ENCODE peak calls at places on chromosomes 3 and 15, in five cellular contexts. R is RWPE1, V is NCI-H187, N is anterior cingulate cortex, B is neural progenitor cell. Q is an unnamed sample.

GRCh38 chr3:196177967-196178366 is 33.2 kb downstream of the ZDHHC19 start:
- DNase-seq in R (no peak), V (no peak), N (no peak), B (no peak), Q (no peak)

GRCh38 chr3:58250093-58250707 is 12.6 kb downstream of the ABHD6 start:
- DNase-seq in R (no peak), V (no peak), N (no peak), B (no peak), Q (no peak)

GRCh38 chr3:56894912-56895431 is 93.2 kb upstream of the ARHGEF3 start:
- DNase-seq in R (no peak), V (no peak), N (no peak), B (no peak), Q (no peak)

GRCh38 chr3:194541483-194541882 is 54.7 kb upstream of the ATP13A3 start:
- DNase-seq in R (no peak), V (no peak), N (no peak), B (no peak), Q (no peak)

GRCh38 chr3:197499427-197499826 is 56.3 kb downstream of the BDH1 start:
- DNase-seq in R (peak), V (no peak), N (no peak), B (no peak), Q (no peak)

GRCh38 chr15:89496155-89497098 is at the start of gene RHCG:
- DNase-seq in R (no peak), V (no peak), N (no peak), B (peak), Q (no peak)

GRCh38 chr15:37098468-37099320 is 1.7 kb downstream of the MEIS2 start:
- DNase-seq in R (peak), V (no peak), N (no peak), B (peak), Q (no peak)

GRCh38 chr3:52086939-52087675 is 30.7 kb upstream of the DUSP7 start:
- DNase-seq in R (no peak), V (no peak), N (no peak), B (no peak), Q (no peak)

GRCh38 chr3:53821631-53822068 is 24.6 kb downstream of the CHDH start:
- DNase-seq in R (peak), V (peak), N (no peak), B (no peak), Q (no peak)

GRCh38 chr15:76993114-76993715 is 1.7 kb upstream of the PSTPIP1 start:
- DNase-seq in R (no peak), V (no peak), N (no peak), B (no peak), Q (no peak)

GRCh38 chr15:60708684-60709083 is 229.7 kb upstream of the ICE2 start:
- DNase-seq in R (no peak), V (no peak), N (no peak), B (no peak), Q (no peak)

GRCh38 chr3:16379838-16380237 is 114.8 kb downstream of the OXNAD1 start:
- DNase-seq in R (no peak), V (no peak), N (no peak), B (no peak), Q (no peak)

GRCh38 chr3:66397745-66398144 is 103.1 kb downstream of the LRIG1 start:
- DNase-seq in R (no peak), V (no peak), N (no peak), B (no peak), Q (no peak)

GRCh38 chr3:171307988-171308387 is 152.2 kb downstream of the TNIK start:
- DNase-seq in R (no peak), V (no peak), N (no peak), B (no peak), Q (no peak)

GRCh38 chr3:126474498-126475410 is 937 bp downstream of the ZXDC start:
- DNase-seq in R (no peak), V (no peak), N (no peak), B (peak), Q (no peak)

GRCh38 chr3:100640633-100641032 is 31.2 kb downstream of the ADGRG7 start:
- DNase-seq in R (no peak), V (no peak), N (no peak), B (no peak), Q (no peak)

GRCh38 chr3:133833880-133834620 is 28.4 kb downstream of the SRPRB start:
- DNase-seq in R (no peak), V (no peak), N (no peak), B (no peak), Q (no peak)

GRCh38 chr3:66196633-66197032 is 24.2 kb upstream of the SLC25A26 start:
- DNase-seq in R (no peak), V (no peak), N (no peak), B (no peak), Q (peak)

GRCh38 chr3:194447657-194448056 is 39.1 kb downstream of the ATP13A3 start:
- DNase-seq in R (no peak), V (no peak), N (no peak), B (no peak), Q (no peak)

GRCh38 chr3:25001041-25001591 is 426.9 kb upstream of the RARB start:
- DNase-seq in R (no peak), V (no peak), N (no peak), B (peak), Q (no peak)

GRCh38 chr15:69061414-69061842 is 46.9 kb downstream of the NOX5 start:
- DNase-seq in R (no peak), V (no peak), N (no peak), B (no peak), Q (no peak)

GRCh38 chr3:48240000-48240710 is 749 bp upstream of the ZNF589 start:
- DNase-seq in R (no peak), V (no peak), N (no peak), B (peak), Q (peak)

GRCh38 chr3:39189648-39190269 is 2.6 kb downstream of the XIRP1 start:
- DNase-seq in R (peak), V (no peak), N (no peak), B (peak), Q (no peak)

GRCh38 chr3:36147934-36148333 is 232.4 kb upstream of the STAC start:
- DNase-seq in R (no peak), V (no peak), N (no peak), B (no peak), Q (no peak)

GRCh38 chr15:64284037-64284436 is 71.9 kb downstream of the CSNK1G1 start:
- DNase-seq in R (no peak), V (no peak), N (no peak), B (no peak), Q (no peak)

GRCh38 chr3:122560680-122561079 is 3.4 kb downstream of the PARP9 start:
- DNase-seq in R (peak), V (peak), N (no peak), B (peak), Q (no peak)

GRCh38 chr3:49813497-49814174 is at the start of gene UBA7:
- DNase-seq in R (peak), V (no peak), N (no peak), B (no peak), Q (no peak)

GRCh38 chr3:7607083-7607482 is 746.2 kb downstream of the GRM7 start:
- DNase-seq in R (no peak), V (no peak), N (no peak), B (no peak), Q (no peak)

GRCh38 chr3:105647047-105647446 is 221.8 kb downstream of the CBLB start:
- DNase-seq in R (peak), V (no peak), N (no peak), B (no peak), Q (no peak)

GRCh38 chr3:98328933-98329332 is 24.7 kb upstream of the OR5K4 start:
- DNase-seq in R (no peak), V (no peak), N (no peak), B (no peak), Q (no peak)

GRCh38 chr3:26915208-26915607 is 292.6 kb downstream of the LRRC3B start:
- DNase-seq in R (no peak), V (no peak), N (no peak), B (no peak), Q (no peak)

GRCh38 chr3:195003006-195003892 is 267.7 kb downstream of the XXYLT1 start:
- DNase-seq in R (no peak), V (no peak), N (no peak), B (no peak), Q (peak)

GRCh38 chr15:68608844-68609232 is 30.0 kb downstream of the CORO2B start:
- DNase-seq in R (no peak), V (no peak), N (no peak), B (no peak), Q (no peak)

GRCh38 chr3:79148786-79149185 is 619.0 kb downstream of the ROBO1 start:
- DNase-seq in R (no peak), V (no peak), N (no peak), B (no peak), Q (no peak)

GRCh38 chr3:32816439-32817194 is 1.2 kb upstream of the TRIM71 start:
- DNase-seq in R (no peak), V (no peak), N (no peak), B (peak), Q (no peak)